ENCODE peak calls at places on chromosomes 1 and 21, in four cellular contexts. R is astrocyte of the spinal cord, Z is cardiac muscle cell, T is transverse colon. Y is an unnamed sample.

GRCh38 chr21:42799516-42799915 is 79.8 kb downstream of the WDR4 start:
- DNase-seq in T (no peak), Z (no peak), R (no peak), Y (no peak)

GRCh38 chr1:33047839-33048305 is 11.2 kb upstream of the AK2 start:
- DNase-seq in T (no peak), Z (no peak), R (no peak), Y (no peak)

GRCh38 chr1:15885701-15886612 is 38.5 kb downstream of the SPEN start:
- DNase-seq in T (peak), R (peak), Z (peak), Y (peak)

GRCh38 chr1:156461781-156462647 is 38.6 kb downstream of the MEF2D start:
- DNase-seq in T (peak), R (no peak), Z (no peak), Y (no peak)

GRCh38 chr1:210626341-210626740 is 297.6 kb downstream of the HHAT start:
- DNase-seq in T (no peak), Z (no peak), R (no peak), Y (no peak)

GRCh38 chr1:199855580-199855979 is 171.9 kb upstream of the NR5A2 start:
- DNase-seq in R (peak), Z (peak), T (no peak), Y (no peak)

GRCh38 chr21:39387461-39388037 is 38.7 kb upstream of the HMGN1 start:
- DNase-seq in T (peak), R (peak), Z (peak), Y (peak)

GRCh38 chr1:86356247-86356646 is 39.9 kb downstream of the ODF2L start:
- DNase-seq in T (no peak), Z (peak), R (no peak), Y (no peak)

GRCh38 chr1:19384113-19384512 is 72.0 kb downstream of the SLC66A1 start:
- DNase-seq in Z (peak), R (peak), T (peak), Y (no peak)

GRCh38 chr1:18211764-18212163 is 104.2 kb downstream of the IGSF21 start:
- DNase-seq in R (no peak), T (no peak), Z (no peak), Y (no peak)

DNA sequence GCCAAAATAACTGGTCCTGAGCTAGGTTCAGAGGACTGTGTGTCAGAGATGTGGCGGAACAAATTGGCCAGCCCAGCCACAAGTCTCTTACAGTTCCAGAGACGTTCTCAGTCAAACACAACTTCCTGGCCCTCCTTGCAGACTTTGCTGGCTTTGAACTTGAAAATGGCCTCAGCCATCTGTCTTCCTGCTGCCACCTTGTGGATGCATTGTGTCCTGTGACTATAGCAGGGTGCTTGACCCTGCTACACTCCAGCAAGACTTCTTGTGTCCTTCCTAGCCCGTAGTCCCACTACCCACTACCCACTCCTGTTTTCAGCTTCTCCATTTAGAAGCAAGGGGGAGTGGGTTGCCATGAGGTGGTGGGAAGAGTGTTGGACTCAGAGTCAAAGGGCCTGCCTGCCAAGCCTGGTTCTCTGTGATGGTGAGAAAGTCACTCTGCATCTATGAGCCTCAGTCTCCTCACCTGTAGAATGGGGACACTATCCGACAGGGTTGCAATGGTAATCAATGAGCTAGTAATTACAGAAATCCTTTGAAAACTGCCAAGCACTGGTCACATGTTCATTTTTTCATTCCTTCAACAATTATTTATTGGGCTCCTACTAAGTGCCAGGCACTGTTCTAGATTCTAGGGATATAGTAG is 109.9 kb downstream of the IGSF21 start:
- DNase-seq in T (peak), R (no peak), Z (peak), Y (no peak)
- TF ChIP-seq CTCF in T (peak), R (peak), Z (peak), Y (no peak)

GRCh38 chr1:160707171-160708109 is 4.2 kb downstream of the CD48 start:
- DNase-seq in R (no peak), Z (no peak), T (no peak), Y (no peak)
- H3K4me3 ChIP-seq in R (no peak), Z (no peak), T (no peak), Y (no peak)

DNA sequence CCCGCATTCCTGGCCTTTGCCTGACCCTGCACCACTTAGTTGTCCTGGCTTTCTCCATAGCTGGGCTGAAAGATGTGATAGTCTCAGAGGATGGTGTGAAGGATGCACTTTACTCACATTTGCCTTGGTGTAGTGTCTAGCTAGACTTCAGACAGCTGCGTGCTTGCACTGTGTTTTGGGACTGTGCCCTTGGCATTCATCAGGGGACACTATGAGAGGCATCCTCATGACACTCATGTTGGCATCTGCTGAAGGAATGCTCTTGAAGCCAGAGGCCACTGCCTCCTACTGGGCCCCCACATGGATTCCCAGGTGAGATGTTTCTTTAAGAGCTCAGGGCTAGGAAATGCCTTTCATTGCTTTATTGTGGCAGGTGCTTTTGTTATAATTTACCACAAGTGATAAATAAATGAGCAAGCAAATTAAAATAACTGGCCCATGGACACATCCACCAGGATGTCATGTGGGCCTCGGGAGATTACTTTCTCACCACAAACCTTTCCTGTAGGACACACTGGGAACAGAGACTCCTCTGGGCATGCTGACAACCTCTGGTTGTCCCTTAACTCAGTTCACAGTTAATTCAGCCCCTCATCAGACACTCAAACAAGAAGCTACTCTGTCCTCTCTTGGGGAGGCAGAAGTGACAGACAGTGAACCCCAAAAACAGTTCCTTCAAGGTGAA is 99.4 kb upstream of the SPATA6 start:
- DNase-seq in T (no peak), Z (no peak), R (no peak), Y (no peak)
- TF ChIP-seq CTCF in T (no peak), Z (no peak), R (no peak), Y (no peak)

GRCh38 chr1:100721502-100722205 is 2.1 kb downstream of the VCAM1 start:
- DNase-seq in T (peak), Z (peak), R (peak), Y (no peak)

GRCh38 chr1:100719490-100719889 is at the start of gene VCAM1:
- DNase-seq in Z (peak), T (no peak), R (peak), Y (no peak)

GRCh38 chr1:100720751-100721150 is 1.2 kb downstream of the VCAM1 start:
- DNase-seq in T (no peak), R (no peak), Z (no peak), Y (no peak)

GRCh38 chr1:100724281-100724680 is 4.7 kb downstream of the VCAM1 start:
- DNase-seq in T (no peak), Z (no peak), R (no peak), Y (no peak)

GRCh38 chr1:100722211-100722610 is 2.7 kb downstream of the VCAM1 start:
- DNase-seq in Z (no peak), T (no peak), R (peak), Y (no peak)
- H3K4me3 ChIP-seq in Z (peak), T (peak), R (no peak), Y (no peak)

GRCh38 chr1:241423541-241424479 is 66.8 kb upstream of the RGS7 start:
- DNase-seq in R (peak), T (no peak), Z (peak), Y (peak)
- TF ChIP-seq CTCF in R (no peak), T (no peak), Z (peak), Y (no peak)

GRCh38 chr21:45949928-45950739 is 31.4 kb upstream of the COL6A1 start:
- DNase-seq in T (no peak), Z (no peak), R (no peak), Y (no peak)
- H3K4me3 ChIP-seq in T (no peak), Z (no peak), R (no peak), Y (no peak)

GRCh38 chr1:193388165-193388564 is 201.8 kb upstream of the B3GALT2 start:
- DNase-seq in R (no peak), Z (no peak), T (no peak), Y (no peak)

DNA sequence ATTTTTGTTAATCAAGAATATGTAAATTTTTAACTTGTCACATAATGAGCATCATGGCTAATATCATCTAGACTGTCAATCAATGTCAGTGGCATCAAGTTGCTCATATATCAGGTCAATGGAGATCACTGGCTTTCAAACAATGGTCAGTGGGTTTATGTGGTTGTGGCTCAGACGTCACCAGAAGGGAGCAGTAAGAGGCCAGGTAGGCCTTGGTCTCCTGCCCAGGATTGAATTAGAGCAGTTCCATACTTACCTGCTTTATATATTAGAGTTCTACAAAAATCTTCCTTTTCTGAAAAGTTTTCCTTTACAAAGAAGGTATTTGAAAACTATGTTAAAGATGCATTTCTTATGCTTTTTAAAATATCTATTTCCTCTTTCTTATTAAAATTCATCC is 206.3 kb upstream of the B3GALT2 start:
- DNase-seq in T (no peak), R (no peak), Z (no peak), Y (no peak)
- TF ChIP-seq CTCF in T (no peak), R (no peak), Z (no peak), Y (no peak)

DNA sequence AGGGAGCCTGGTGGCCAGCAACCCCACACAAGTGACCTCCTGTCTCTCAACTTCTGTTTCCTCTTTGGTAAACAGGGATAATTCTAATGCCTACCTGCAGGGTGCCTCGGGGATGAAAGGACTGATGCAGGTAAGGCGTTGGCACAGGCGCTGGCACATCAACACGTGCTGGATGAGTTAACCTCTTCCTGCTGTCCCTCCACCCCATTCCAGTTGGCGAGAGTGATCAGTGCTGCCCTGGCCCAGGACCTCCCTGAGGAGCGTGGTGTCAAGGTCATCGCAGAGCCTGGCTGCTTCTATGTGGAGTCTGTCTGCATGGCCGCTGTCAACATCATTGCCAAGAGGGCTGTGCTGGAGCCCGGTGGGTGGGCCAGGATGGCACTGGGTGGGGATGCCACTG is 69.1 kb upstream of the TINAGL1 start:
- DNase-seq in Z (no peak), T (no peak), R (no peak), Y (no peak)
- H3K4me3 ChIP-seq in Z (no peak), T (no peak), R (no peak), Y (no peak)